ENCODE peak calls at places on chromosomes 5 and 9, in five cellular contexts. V is PC-3, T is AG04450, W is prostate gland, A is heart left ventricle. U is an unnamed sample.
A peak's percentile ranks its signal among the peaks of the same experiment; 100 is the strongest.

GRCh38 chr5:83922699-83923098 is 202.0 kb upstream of the HAPLN1 start:
- DNase-seq in V (peak; percentile 12), T (no peak), W (no peak), A (no peak), U (no peak)

GRCh38 chr9:78235296-78235770 is 542 bp upstream of the CEP78 start:
- DNase-seq in V (no peak), T (no peak), W (no peak), A (no peak), U (peak; percentile 41)

GRCh38 chr5:80935811-80936385 is 24.3 kb upstream of the RASGRF2 start:
- DNase-seq in V (peak; percentile 18), T (no peak), W (no peak), A (no peak), U (no peak)

GRCh38 chr5:53601570-53601969 is 41.1 kb downstream of the NDUFS4 start:
- DNase-seq in V (peak; percentile 86), T (no peak), W (no peak), A (no peak), U (peak; percentile 77)

GRCh38 chr5:84249918-84250635 is 134.6 kb downstream of the EDIL3 start:
- DNase-seq in V (peak; percentile 84), T (peak; percentile 48), W (no peak), A (no peak), U (peak; percentile 90)

GRCh38 chr9:98688710-98689495 is 19.8 kb downstream of the GABBR2 start:
- DNase-seq in V (no peak), T (no peak), W (no peak), A (no peak), U (no peak)

GRCh38 chr5:2897276-2897990 is 146.0 kb upstream of the IRX2 start:
- DNase-seq in V (no peak), T (no peak), W (no peak), A (no peak), U (no peak)

GRCh38 chr5:167839065-167839464 is 452.4 kb upstream of the WWC1 start:
- DNase-seq in V (no peak), T (no peak), W (no peak), A (no peak), U (no peak)

GRCh38 chr5:178114325-178115135 is 1.2 kb downstream of the N4BP3 start:
- DNase-seq in V (no peak), T (no peak), W (no peak), A (no peak), U (no peak)

GRCh38 chr5:1171340-1171941 is 30.0 kb upstream of the SLC6A19 start:
- DNase-seq in V (peak; percentile 84), T (no peak), W (no peak), A (peak; percentile 56), U (no peak)

GRCh38 chr5:151092750-151093149 is 11.9 kb upstream of the TNIP1 start:
- DNase-seq in V (peak; percentile 86), T (no peak), W (no peak), A (no peak), U (peak; percentile 66)

GRCh38 chr5:45521067-45521466 is 175.1 kb downstream of the HCN1 start:
- DNase-seq in V (peak; percentile 35), T (no peak), W (no peak), A (no peak), U (no peak)

GRCh38 chr5:15261279-15261668 is 238.7 kb upstream of the FBXL7 start:
- DNase-seq in V (no peak), T (no peak), W (no peak), A (no peak), U (no peak)
- TF ChIP-seq CTCF in V (no peak), T (no peak), W (no peak), A (no peak), U (no peak)

DNA sequence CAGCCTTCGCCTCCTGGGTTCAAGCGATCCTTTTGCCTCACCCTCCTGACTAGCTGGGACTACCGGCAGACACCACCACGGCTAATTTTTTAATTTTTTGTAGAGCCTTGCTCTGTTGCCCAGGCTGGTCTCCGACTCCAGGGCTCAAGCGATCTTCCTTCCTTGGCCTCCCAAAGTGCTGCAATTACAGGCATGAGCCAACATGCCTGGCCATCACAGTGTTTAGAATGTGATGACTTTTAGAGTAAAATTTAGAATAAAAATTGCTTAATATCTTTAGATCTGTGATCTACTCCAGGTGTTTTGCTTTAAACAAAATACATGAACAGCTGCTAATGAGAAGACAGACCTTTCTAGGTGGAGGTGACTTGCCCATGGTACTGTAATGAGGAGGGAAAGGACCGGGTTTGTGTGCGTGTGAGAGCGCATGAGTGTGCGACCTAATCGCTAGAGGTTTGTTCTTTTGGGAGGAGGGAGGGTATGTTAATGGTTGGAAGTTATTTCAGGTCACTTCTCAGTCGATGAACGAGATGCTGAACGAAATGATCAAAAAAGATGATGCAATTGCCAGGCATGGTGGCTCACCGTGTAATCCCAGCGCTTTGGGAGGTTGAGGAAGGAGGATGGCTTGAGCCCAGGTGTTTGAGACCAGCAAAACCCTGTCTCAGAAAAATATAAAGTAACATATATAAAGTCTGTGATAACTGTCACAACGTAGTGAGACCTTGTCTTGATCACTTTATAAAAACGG is 2.0 kb downstream of the CNOT6 start:
- DNase-seq in V (no peak), T (no peak), W (no peak), A (no peak), U (no peak)
- H3K4me3 ChIP-seq in V (peak overlapping the region; percentile 87), T (peak overlapping the region; percentile 82), W (no peak overlapping the region), A (peak overlapping the region; percentile 95), U (no peak overlapping the region)

GRCh38 chr9:530681-531080 is 310.8 kb upstream of the DMRT1 start:
- DNase-seq in V (peak; percentile 60), T (no peak), W (peak; percentile 60), A (peak; percentile 70), U (peak; percentile 1)
- H3K27ac ChIP-seq in V (no peak overlapping the region), T (no peak overlapping the region), W (no peak overlapping the region), A (peak overlapping the region; percentile 48), U (no peak overlapping the region)

GRCh38 chr5:147286296-147286695 is 51.5 kb downstream of the STK32A start:
- DNase-seq in V (no peak), T (no peak), W (no peak), A (no peak), U (no peak)
- TF ChIP-seq CTCF in V (no peak), T (no peak), W (no peak), A (no peak), U (no peak)

DNA sequence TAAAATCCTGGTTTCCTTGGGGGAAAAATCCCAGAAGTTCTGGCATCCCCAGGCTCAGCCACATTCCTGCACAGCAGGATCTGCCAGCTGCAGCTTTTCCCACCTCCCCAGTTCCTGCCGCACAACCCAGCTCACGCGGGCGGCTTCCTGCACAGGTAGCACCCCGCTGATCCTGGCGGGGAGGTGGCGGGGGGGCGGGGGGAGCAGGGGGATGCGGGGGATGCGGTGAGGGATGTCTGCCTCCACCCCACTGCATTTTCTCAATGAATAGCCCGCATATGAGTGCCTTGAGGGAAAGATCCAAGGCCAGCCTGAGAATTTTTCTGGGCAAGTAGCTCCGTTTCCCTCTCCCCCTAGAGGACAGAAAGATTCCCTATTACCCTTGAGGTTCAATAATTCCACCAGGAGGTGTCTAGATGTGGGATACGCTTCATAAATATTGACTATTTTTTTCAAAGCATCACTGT is 21.1 kb downstream of the GFPT2 start:
- DNase-seq in V (peak; percentile 45), T (no peak), W (no peak), A (peak; percentile 26), U (no peak)
- H3K4me3 ChIP-seq in V (peak overlapping the region; percentile 26), T (no peak overlapping the region), W (no peak overlapping the region), A (no peak overlapping the region), U (no peak overlapping the region)